ENCODE peak calls at places on chromosomes 13 and 19, in seven cellular contexts. A is NCI-H774, H is colonic mucosa, E is GM19239, Z is cardiac fibroblast, B is NCI-H1105 treated with DMSO at 0.1 percent for 48 hours, Q is T-helper 2 cell. Y is an unnamed sample.
A peak's percentile ranks its signal among the peaks of the same experiment; 100 is the strongest.

GRCh38 chr13:45393941-45394570 is 24.1 kb downstream of the SLC25A30 start:
- DNase-seq in A (no peak), H (no peak), E (peak; percentile 58), Z (peak; percentile 63), B (peak; percentile 29), Q (no peak), Y (peak; percentile 27)

GRCh38 chr19:4493929-4494690 is 22.0 kb downstream of the HDGFL2 start:
- DNase-seq in A (no peak), H (no peak), E (no peak), Z (no peak), B (no peak), Q (no peak), Y (no peak)

GRCh38 chr13:40031031-40031430 is 375.6 kb downstream of the COG6 start:
- DNase-seq in A (no peak), H (no peak), E (no peak), Z (peak; percentile 83), B (no peak), Q (no peak), Y (no peak)

GRCh38 chr13:44013666-44014291 is 134.1 kb downstream of the LACC1 start:
- DNase-seq in A (no peak), H (no peak), E (no peak), Z (peak; percentile 60), B (peak; percentile 3), Q (no peak), Y (no peak)

GRCh38 chr19:20565321-20566018 is at the start of gene ZNF737:
- DNase-seq in A (peak; percentile 95), H (peak; percentile 98), E (peak; percentile 61), Z (peak; percentile 98), B (peak; percentile 98), Q (peak; percentile 83), Y (peak; percentile 56)

GRCh38 chr19:18278521-18279265 is 2.7 kb downstream of the JUND start:
- DNase-seq in A (no peak), H (peak; percentile 43), E (no peak), Z (peak; percentile 45), B (no peak), Q (peak; percentile 30), Y (no peak)

GRCh38 chr19:5718032-5718578 is 1.8 kb downstream of the LONP1 start:
- DNase-seq in A (no peak), H (no peak), E (no peak), Z (peak; percentile 69), B (no peak), Q (peak; percentile 52), Y (no peak)

GRCh38 chr13:43905435-43906031 is 25.8 kb downstream of the LACC1 start:
- DNase-seq in A (peak; percentile 36), H (peak; percentile 44), E (peak; percentile 23), Z (peak; percentile 82), B (peak; percentile 52), Q (no peak), Y (peak; percentile 19)

GRCh38 chr19:19347401-19347800 is 26.8 kb downstream of the MAU2 start:
- DNase-seq in A (no peak), H (no peak), E (no peak), Z (no peak), B (no peak), Q (no peak), Y (no peak)

GRCh38 chr13:80436571-80437169 is 95.7 kb upstream of the SPRY2 start:
- DNase-seq in A (no peak), H (no peak), E (no peak), Z (peak; percentile 25), B (no peak), Q (no peak), Y (no peak)

GRCh38 chr13:111977184-111977516 is 89.8 kb upstream of the SOX1 start:
- DNase-seq in A (no peak), H (no peak), E (no peak), Z (no peak), B (no peak), Q (no peak), Y (no peak)

GRCh38 chr13:41462427-41462826 is 5.1 kb downstream of the RGCC start:
- DNase-seq in A (no peak), H (no peak), E (no peak), Z (no peak), B (no peak), Q (no peak), Y (no peak)

GRCh38 chr13:33322474-33322827 is 36.9 kb upstream of the STARD13 start:
- DNase-seq in A (no peak), H (no peak), E (no peak), Z (peak; percentile 94), B (no peak), Q (no peak), Y (no peak)

GRCh38 chr13:28741080-28741479 is 22.3 kb upstream of the SLC46A3 start:
- DNase-seq in A (no peak), H (no peak), E (no peak), Z (peak; percentile 25), B (no peak), Q (no peak), Y (no peak)

GRCh38 chr13:110559429-110559943 is 2.0 kb downstream of the RAB20 start:
- DNase-seq in A (no peak), H (peak; percentile 76), E (no peak), Z (peak; percentile 51), B (no peak), Q (no peak), Y (no peak)

GRCh38 chr13:22789916-22790315 is 390.9 kb upstream of the SGCG start:
- DNase-seq in A (no peak), H (no peak), E (no peak), Z (no peak), B (no peak), Q (no peak), Y (no peak)

GRCh38 chr19:14081797-14082674 is 3.5 kb downstream of the C19orf67 start:
- DNase-seq in A (no peak), H (peak; percentile 57), E (no peak), Z (no peak), B (no peak), Q (peak; percentile 10), Y (peak; percentile 37)

GRCh38 chr19:44625531-44626066 is 12.2 kb downstream of the IGSF23 start:
- DNase-seq in A (no peak), H (no peak), E (no peak), Z (no peak), B (no peak), Q (no peak), Y (no peak)

GRCh38 chr19:4098493-4098892 is 25.4 kb downstream of the MAP2K2 start:
- DNase-seq in A (no peak), H (no peak), E (no peak), Z (no peak), B (no peak), Q (no peak), Y (no peak)

GRCh38 chr19:49766007-49766937 is 529 bp upstream of the AP2A1 start:
- DNase-seq in A (peak; percentile 99), H (peak; percentile 100), E (peak; percentile 99), Z (peak; percentile 100), B (peak; percentile 100), Q (peak; percentile 98), Y (peak; percentile 99)

GRCh38 chr19:19445911-19446361 is 40.5 kb downstream of the GATAD2A start:
- DNase-seq in A (no peak), H (no peak), E (no peak), Z (peak; percentile 29), B (no peak), Q (no peak), Y (no peak)

GRCh38 chr19:11261902-11262839 is at the start of gene DOCK6:
- DNase-seq in A (no peak), H (peak; percentile 58), E (peak; percentile 69), Z (peak; percentile 27), B (no peak), Q (no peak), Y (no peak)

GRCh38 chr19:32868206-32868950 is 1.2 kb downstream of the SLC7A9 start:
- DNase-seq in A (no peak), H (no peak), E (no peak), Z (no peak), B (no peak), Q (no peak), Y (no peak)

GRCh38 chr19:16397791-16398529 is 73.3 kb downstream of the KLF2 start:
- DNase-seq in A (no peak), H (no peak), E (no peak), Z (peak; percentile 34), B (no peak), Q (no peak), Y (no peak)

GRCh38 chr13:37540228-37540627 is 58.3 kb downstream of the POSTN start:
- DNase-seq in A (no peak), H (no peak), E (no peak), Z (peak; percentile 88), B (no peak), Q (no peak), Y (no peak)

GRCh38 chr13:33109319-33109718 is 93.1 kb downstream of the KL start:
- DNase-seq in A (no peak), H (no peak), E (no peak), Z (peak; percentile 48), B (no peak), Q (no peak), Y (no peak)

GRCh38 chr13:39676315-39676876 is 20.9 kb downstream of the COG6 start:
- DNase-seq in A (no peak), H (no peak), E (no peak), Z (peak; percentile 82), B (peak; percentile 45), Q (no peak), Y (no peak)

GRCh38 chr13:51125495-51126226 is 14.6 kb upstream of the C13orf42 start:
- DNase-seq in A (peak; percentile 45), H (peak; percentile 43), E (peak; percentile 33), Z (peak; percentile 71), B (peak; percentile 59), Q (no peak), Y (peak; percentile 22)

GRCh38 chr13:60679928-60680693 is 283.1 kb downstream of the TDRD3 start:
- DNase-seq in A (no peak), H (no peak), E (no peak), Z (peak; percentile 22), B (no peak), Q (no peak), Y (no peak)

GRCh38 chr19:2044709-2045500 is 6.1 kb downstream of the MKNK2 start:
- DNase-seq in A (no peak), H (no peak), E (no peak), Z (no peak), B (no peak), Q (no peak), Y (no peak)

GRCh38 chr13:94435604-94436226 is 43.8 kb downstream of the DCT start:
- DNase-seq in A (peak; percentile 31), H (no peak), E (peak; percentile 10), Z (peak; percentile 68), B (peak; percentile 67), Q (no peak), Y (no peak)

GRCh38 chr13:45615501-45616101 is at the start of gene ERICH6B:
- DNase-seq in A (peak; percentile 18), H (no peak), E (no peak), Z (peak; percentile 18), B (peak; percentile 65), Q (no peak), Y (no peak)

GRCh38 chr13:50162001-50162400 is 146.8 kb downstream of the KCNRG start:
- DNase-seq in A (no peak), H (no peak), E (no peak), Z (no peak), B (no peak), Q (no peak), Y (no peak)

GRCh38 chr13:45479661-45480060 is 14.9 kb downstream of the COG3 start:
- DNase-seq in A (no peak), H (no peak), E (no peak), Z (no peak), B (no peak), Q (no peak), Y (no peak)

GRCh38 chr13:43054803-43055802 is 31.7 kb downstream of the DNAJC15 start:
- DNase-seq in A (no peak), H (peak; percentile 52), E (no peak), Z (peak; percentile 74), B (no peak), Q (no peak), Y (no peak)

GRCh38 chr19:18776288-18776594 is 14.9 kb downstream of the COMP start:
- DNase-seq in A (no peak), H (no peak), E (no peak), Z (peak; percentile 58), B (no peak), Q (no peak), Y (no peak)

GRCh38 chr19:11485245-11485837 is 4.5 kb upstream of the ELAVL3 start:
- DNase-seq in A (no peak), H (no peak), E (no peak), Z (no peak), B (no peak), Q (no peak), Y (peak; percentile 12)